ENCODE peak calls at places on chromosomes 13 and 19, in seven cellular contexts. D is EL, O is NCI-H2081 treated with DMSO at 0.1 percent for 48 hours, N is Calu3, H is cardiac fibroblast, A is NAMALWA, V is iris pigment epithelial cell. S is an unnamed sample.

GRCh38 chr13:51125495-51126226 is 14.6 kb upstream of the C13orf42 start:
- DNase-seq in V (peak; percentile 66), A (peak; percentile 86), D (peak; percentile 51), O (peak; percentile 13), N (peak; percentile 46), H (peak; percentile 71), S (peak; percentile 65)

GRCh38 chr19:45091031-45091918 is 1.7 kb upstream of the PPP1R37 start:
- DNase-seq in A (peak; percentile 98), V (peak; percentile 99), D (peak; percentile 99), N (peak; percentile 99), H (peak; percentile 100), O (peak; percentile 89), S (peak; percentile 97)

GRCh38 chr13:77176350-77176749 is 149.4 kb upstream of the FBXL3 start:
- DNase-seq in V (peak; percentile 91), N (no peak), O (no peak), A (no peak), D (peak; percentile 57), H (peak; percentile 52), S (no peak)

GRCh38 chr13:30869491-30869890 is 36.6 kb upstream of the MEDAG start:
- DNase-seq in H (peak; percentile 53), N (no peak), A (no peak), O (no peak), D (peak; percentile 58), V (no peak), S (no peak)

GRCh38 chr19:29492761-29493160 is 33.0 kb upstream of the VSTM2B start:
- DNase-seq in D (no peak), O (no peak), H (no peak), V (no peak), N (no peak), A (no peak), S (no peak)

GRCh38 chr13:103466761-103467160 is 400.5 kb upstream of the SLC10A2 start:
- DNase-seq in D (no peak), H (no peak), O (no peak), V (no peak), N (no peak), A (no peak), S (no peak)

GRCh38 chr19:42831221-42832019 is 48.1 kb downstream of the PSG1 start:
- DNase-seq in D (no peak), O (no peak), N (peak; percentile 72), V (peak; percentile 3), H (no peak), A (no peak), S (peak; percentile 53)

GRCh38 chr19:15479391-15480345 is at the start of gene PGLYRP2:
- DNase-seq in N (peak; percentile 42), A (no peak), D (no peak), O (no peak), H (no peak), V (no peak), S (no peak)

GRCh38 chr19:37251308-37252229 is 33.6 kb downstream of the ZNF383 start:
- DNase-seq in A (no peak), V (peak; percentile 100), H (peak; percentile 99), N (no peak), O (peak; percentile 96), D (peak; percentile 95), S (peak; percentile 0)

GRCh38 chr19:14432817-14433453 is at the start of gene PKN1:
- DNase-seq in A (peak; percentile 54), N (peak; percentile 69), D (peak; percentile 56), V (no peak), H (no peak), O (no peak), S (peak; percentile 14)

GRCh38 chr19:51737924-51738323 is 13.8 kb downstream of the FPR1 start:
- DNase-seq in N (no peak), O (no peak), V (no peak), D (no peak), A (no peak), H (peak; percentile 34), S (no peak)

GRCh38 chr19:18292810-18293641 is 11.6 kb upstream of the JUND start:
- DNase-seq in A (peak; percentile 32), N (peak; percentile 34), D (peak; percentile 60), H (peak; percentile 56), O (no peak), V (peak; percentile 86), S (no peak)

GRCh38 chr13:113902956-113903355 is 39.1 kb upstream of the GAS6 start:
- DNase-seq in V (no peak), H (no peak), D (no peak), N (no peak), A (no peak), O (no peak), S (no peak)

GRCh38 chr13:20035130-20035529 is 76.6 kb downstream of the ZMYM2 start:
- DNase-seq in N (no peak), V (peak; percentile 9), D (no peak), H (peak; percentile 35), O (no peak), A (no peak), S (no peak)

GRCh38 chr13:31742102-31742695 is 2.9 kb downstream of the RXFP2 start:
- DNase-seq in O (peak; percentile 4), H (peak; percentile 83), A (peak; percentile 82), N (peak; percentile 64), D (peak; percentile 78), V (peak; percentile 56), S (no peak)

GRCh38 chr13:111281751-111282311 is 38.6 kb upstream of the TEX29 start:
- DNase-seq in O (no peak), A (no peak), V (peak; percentile 66), D (peak; percentile 21), H (peak; percentile 75), N (no peak), S (no peak)

GRCh38 chr13:67914535-67914934 is 684.4 kb upstream of the PCDH9 start:
- DNase-seq in A (no peak), D (no peak), N (no peak), V (no peak), O (no peak), H (no peak), S (no peak)

GRCh38 chr13:24161010-24161775 is 673 bp downstream of the SPATA13 start:
- DNase-seq in H (no peak), D (peak; percentile 48), V (no peak), N (peak; percentile 38), O (peak; percentile 16), A (peak; percentile 59), S (no peak)

GRCh38 chr19:29708553-29709439 is 6.3 kb downstream of the C19orf12 start:
- DNase-seq in N (no peak), D (no peak), O (no peak), V (no peak), H (peak; percentile 62), A (no peak), S (no peak)

GRCh38 chr19:2636897-2637683 is 65.4 kb downstream of the GNG7 start:
- DNase-seq in N (peak; percentile 64), A (peak; percentile 75), D (peak; percentile 45), V (peak; percentile 38), O (no peak), H (peak; percentile 60), S (no peak)

GRCh38 chr19:38250821-38251563 is 5.2 kb downstream of the PPP1R14A start:
- DNase-seq in D (no peak), H (peak; percentile 29), V (no peak), N (no peak), O (no peak), A (no peak), S (no peak)

GRCh38 chr13:97226788-97227627 is 4.9 kb downstream of the MBNL2 start:
- DNase-seq in D (peak; percentile 46), V (peak; percentile 36), H (no peak), O (no peak), A (peak; percentile 76), N (no peak), S (no peak)

GRCh38 chr13:38494445-38494844 is 144.8 kb downstream of the UFM1 start:
- DNase-seq in H (no peak), D (no peak), A (no peak), V (no peak), O (no peak), N (no peak), S (no peak)

GRCh38 chr19:6233827-6234511 is 45.8 kb downstream of the MLLT1 start:
- DNase-seq in O (no peak), V (no peak), H (no peak), A (no peak), N (no peak), D (no peak), S (peak; percentile 6)

GRCh38 chr19:46659151-46660007 is 1.6 kb downstream of the DACT3 start:
- DNase-seq in O (no peak), N (no peak), V (peak; percentile 10), D (peak; percentile 37), A (no peak), H (no peak), S (no peak)

GRCh38 chr19:20078696-20079095 is 896 bp downstream of the ZNF90 start:
- DNase-seq in H (peak; percentile 60), O (no peak), V (peak; percentile 72), N (peak; percentile 1), A (peak; percentile 66), D (peak; percentile 66), S (no peak)

GRCh38 chr13:94617389-94618000 is 15.8 kb downstream of the GPR180 start:
- DNase-seq in D (peak; percentile 17), N (peak; percentile 6), V (no peak), A (peak; percentile 77), H (peak; percentile 36), O (no peak), S (no peak)

GRCh38 chr19:1166872-1167573 is 7.0 kb downstream of the SBNO2 start:
- DNase-seq in A (no peak), D (no peak), N (no peak), H (no peak), V (no peak), O (no peak), S (no peak)

GRCh38 chr13:35984776-35985453 is 146.3 kb downstream of the DCLK1 start:
- DNase-seq in H (no peak), A (no peak), V (no peak), D (no peak), O (peak; percentile 79), N (no peak), S (peak; percentile 87)

S was measured in DMS153.